ENCODE peak calls at places on chromosomes 3 and 15, in four cellular contexts. M is hepatocyte, T is IMR-90, R is Karpas-422. E is an unnamed sample.

GRCh38 chr15:92623435-92623834 is 32.1 kb downstream of the FAM174B start:
- DNase-seq in M (no peak), T (no peak), R (no peak), E (no peak)

GRCh38 chr3:9190276-9190675 is 59.2 kb downstream of the SRGAP3 start:
- DNase-seq in M (no peak), T (no peak), R (no peak), E (no peak)

GRCh38 chr3:11651900-11652299 is 8.2 kb upstream of the VGLL4 start:
- DNase-seq in M (peak; percentile 36), T (peak; percentile 63), R (peak; percentile 82), E (peak; percentile 39)

GRCh38 chr3:127172211-127172610 is 20.7 kb upstream of the PRR23E start:
- DNase-seq in M (no peak), T (no peak), R (no peak), E (no peak)

GRCh38 chr3:159852821-159853505 is 135.7 kb upstream of the IL12A start:
- DNase-seq in M (peak; percentile 45), T (peak; percentile 56), R (peak; percentile 10), E (peak; percentile 55)

GRCh38 chr3:46228259-46229222 is 13.7 kb upstream of the CCR3 start:
- DNase-seq in M (peak; percentile 49), T (peak; percentile 44), R (no peak), E (no peak)

GRCh38 chr3:102112706-102113230 is 263.5 kb downstream of the NFKBIZ start:
- DNase-seq in M (no peak), T (no peak), R (no peak), E (no peak)

GRCh38 chr3:127275287-127275781 is 12.5 kb downstream of the PRR20G start:
- DNase-seq in M (no peak), T (no peak), R (no peak), E (no peak)

GRCh38 chr3:120418866-120419490 is 31.8 kb downstream of the FSTL1 start:
- DNase-seq in M (peak; percentile 77), T (no peak), R (peak; percentile 80), E (peak; percentile 72)

GRCh38 chr3:53109822-53110771 is 20.1 kb downstream of the RFT1 start:
- DNase-seq in M (peak; percentile 79), T (peak; percentile 74), R (peak; percentile 88), E (peak; percentile 95)

GRCh38 chr3:114539525-114539924 is 245.7 kb downstream of the TIGIT start:
- DNase-seq in M (no peak), T (no peak), R (no peak), E (no peak)

GRCh38 chr3:27632431-27633223 is 89.5 kb downstream of the EOMES start:
- DNase-seq in M (peak; percentile 53), T (peak; percentile 55), R (peak; percentile 58), E (peak; percentile 77)

GRCh38 chr3:112126501-112126900 is 6.5 kb downstream of the GCSAM start:
- DNase-seq in M (no peak), T (peak; percentile 21), R (peak; percentile 83), E (no peak)

GRCh38 chr3:173733029-173733652 is 335.6 kb downstream of the NLGN1 start:
- DNase-seq in M (peak; percentile 47), T (peak; percentile 64), R (peak; percentile 44), E (peak; percentile 52)

GRCh38 chr3:32540899-32541298 is 29.8 kb downstream of the DYNC1LI1 start:
- DNase-seq in M (no peak), T (no peak), R (no peak), E (no peak)

GRCh38 chr3:133448478-133449122 is 48.7 kb downstream of the BFSP2 start:
- DNase-seq in M (no peak), T (no peak), R (peak; percentile 98), E (peak; percentile 90)

GRCh38 chr15:84748274-84749110 is at the start of gene ZNF592:
- DNase-seq in M (peak; percentile 93), T (peak; percentile 70), R (peak; percentile 90), E (peak; percentile 80)

GRCh38 chr3:88057650-88058321 is 1.0 kb downstream of the CGGBP1 start:
- DNase-seq in M (peak; percentile 30), T (peak; percentile 20), R (no peak), E (peak; percentile 12)

GRCh38 chr3:11638669-11639402 is 4.9 kb downstream of the VGLL4 start:
- DNase-seq in M (no peak), T (no peak), R (no peak), E (no peak)

GRCh38 chr15:38002883-38003477 is 68.5 kb downstream of the TMCO5A start:
- DNase-seq in M (peak; percentile 70), T (peak; percentile 84), R (peak; percentile 88), E (peak; percentile 81)

GRCh38 chr3:63912768-63913588 is 795 bp upstream of the SCAANT1 start:
- DNase-seq in M (peak; percentile 84), T (peak; percentile 78), R (peak; percentile 68), E (no peak)

GRCh38 chr3:58628823-58629562 is 37.6 kb downstream of the FAM3D start:
- DNase-seq in M (peak; percentile 83), T (peak; percentile 97), R (no peak), E (no peak)

GRCh38 chr15:34119291-34119690 is 17.4 kb downstream of the PGBD4 start:
- DNase-seq in M (peak; percentile 11), T (no peak), R (no peak), E (no peak)

GRCh38 chr3:1228289-1228688 is 135.5 kb downstream of the CNTN6 start:
- DNase-seq in M (no peak), T (no peak), R (no peak), E (no peak)

GRCh38 chr15:29612096-29612495 is 210.2 kb downstream of the TJP1 start:
- DNase-seq in M (peak; percentile 30), T (peak; percentile 76), R (no peak), E (no peak)

GRCh38 chr15:54374184-54374947 is 396.1 kb downstream of the UNC13C start:
- DNase-seq in M (no peak), T (no peak), R (no peak), E (no peak)

GRCh38 chr3:41304603-41305002 is 105.3 kb downstream of the CTNNB1 start:
- DNase-seq in M (peak; percentile 18), T (peak; percentile 15), R (no peak), E (no peak)

GRCh38 chr15:57861039-57861638 is 154.6 kb downstream of the POLR2M start:
- DNase-seq in M (peak; percentile 73), T (peak; percentile 66), R (peak; percentile 83), E (peak; percentile 75)

GRCh38 chr3:151316267-151316991 is at the start of gene GPR87:
- DNase-seq in M (peak; percentile 59), T (peak; percentile 49), R (no peak), E (no peak)

GRCh38 chr15:91223902-91224301 is 123.8 kb downstream of the SV2B start:
- DNase-seq in M (no peak), T (no peak), R (no peak), E (no peak)

GRCh38 chr3:94069242-94069813 is 6.5 kb downstream of the NSUN3 start:
- DNase-seq in M (no peak), T (peak; percentile 39), R (peak; percentile 74), E (peak; percentile 32)

GRCh38 chr3:134037168-134037567 is 7.4 kb upstream of the SLCO2A1 start:
- DNase-seq in M (no peak), T (no peak), R (no peak), E (no peak)

GRCh38 chr15:55515991-55516776 is 8.2 kb upstream of the DNAAF4 start:
- DNase-seq in M (no peak), T (no peak), R (no peak), E (no peak)

GRCh38 chr15:55513125-55513524 is 5.1 kb upstream of the DNAAF4 start:
- DNase-seq in M (no peak), T (no peak), R (no peak), E (no peak)

GRCh38 chr15:55518009-55518408 is 10.0 kb upstream of the DNAAF4 start:
- DNase-seq in M (no peak), T (no peak), R (no peak), E (no peak)

GRCh38 chr15:55518641-55519040 is 10.6 kb upstream of the DNAAF4 start:
- DNase-seq in M (no peak), T (no peak), R (no peak), E (no peak)

GRCh38 chr15:55514414-55514850 is 6.4 kb upstream of the DNAAF4 start:
- DNase-seq in M (no peak), T (no peak), R (no peak), E (no peak)
- H2AFZ ChIP-seq in M (no peak overlapping the region), T (no peak overlapping the region), R (no peak overlapping the region), E (no peak overlapping the region)

DNA sequence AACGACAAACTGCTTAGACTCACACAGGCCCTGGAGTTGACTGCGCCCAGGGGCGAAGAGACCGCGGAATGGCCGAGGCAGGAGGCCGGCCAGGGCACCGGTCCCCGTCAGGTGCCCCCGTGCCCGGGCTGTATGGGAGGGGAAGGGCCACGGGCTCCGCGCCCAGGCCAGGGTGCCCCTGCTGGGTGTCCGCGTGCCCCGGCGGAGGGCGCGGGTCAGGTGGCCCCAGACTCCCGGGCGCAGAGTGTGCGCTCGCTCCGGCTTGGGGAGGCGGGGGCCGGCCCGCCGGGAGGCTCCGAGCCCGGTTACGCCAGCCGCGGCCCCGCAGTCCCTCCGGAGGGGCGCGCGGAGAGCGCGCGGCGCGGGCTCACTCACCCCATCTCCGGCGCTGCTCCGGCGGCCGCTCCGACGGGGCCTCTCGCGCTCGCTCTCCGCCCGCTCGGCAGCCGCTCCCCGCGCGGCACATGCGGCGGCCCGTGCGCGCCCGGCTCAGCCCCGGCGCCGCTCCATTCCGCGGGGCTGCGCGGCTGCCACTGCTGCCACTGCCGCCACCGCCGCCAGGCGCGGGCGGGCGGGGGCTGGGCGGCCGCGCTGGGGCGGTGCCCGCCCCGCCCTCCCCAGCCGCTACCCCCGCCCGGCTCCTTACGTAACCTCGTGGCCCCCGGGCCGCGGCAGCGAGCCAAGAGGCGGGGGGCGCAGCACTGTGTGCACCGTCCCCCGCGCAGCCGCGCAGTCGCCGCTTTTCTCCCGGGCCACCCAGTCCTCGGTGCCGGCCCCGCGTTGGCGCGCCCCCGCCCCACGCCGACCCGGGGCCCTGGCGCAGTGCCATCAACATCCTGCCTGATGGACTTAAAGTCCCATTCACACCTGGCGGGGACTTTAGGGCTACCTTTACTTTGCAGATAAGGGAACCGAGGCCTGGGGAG is at the start of gene HOMER2:
- DNase-seq in M (peak; percentile 51), T (no peak), R (no peak), E (peak; percentile 11)
- H2AFZ ChIP-seq in M (no peak within 1 kb of the TSS), T (peak within 1 kb of the TSS; percentile 82), R (no peak within 1 kb of the TSS), E (peak within 1 kb of the TSS; percentile 51)

DNA sequence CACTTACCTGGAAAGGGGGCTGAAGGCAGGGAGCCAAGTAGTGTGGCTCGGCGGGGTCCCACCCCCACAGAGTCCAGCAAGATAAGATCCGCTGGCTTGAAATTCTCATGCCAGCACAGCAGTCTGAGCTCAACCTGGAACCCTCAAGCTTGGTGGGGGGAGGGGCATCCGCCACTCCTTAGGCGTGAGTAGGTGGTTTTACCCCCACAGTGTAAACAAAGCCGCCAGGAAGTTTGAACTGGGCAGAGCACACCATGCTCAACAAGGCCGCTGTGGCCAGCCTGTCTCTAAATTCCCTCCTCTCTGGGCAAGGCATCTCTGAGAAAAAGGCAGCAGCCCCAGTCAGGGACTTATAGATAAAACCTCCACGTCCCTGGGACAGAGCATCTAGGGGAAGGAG is 156.3 kb downstream of the KBTBD8 start:
- DNase-seq in M (peak; percentile 16), T (no peak), R (no peak), E (no peak)
- H2AFZ ChIP-seq in M (no peak overlapping the region), T (no peak overlapping the region), R (no peak overlapping the region), E (no peak overlapping the region)

DNA sequence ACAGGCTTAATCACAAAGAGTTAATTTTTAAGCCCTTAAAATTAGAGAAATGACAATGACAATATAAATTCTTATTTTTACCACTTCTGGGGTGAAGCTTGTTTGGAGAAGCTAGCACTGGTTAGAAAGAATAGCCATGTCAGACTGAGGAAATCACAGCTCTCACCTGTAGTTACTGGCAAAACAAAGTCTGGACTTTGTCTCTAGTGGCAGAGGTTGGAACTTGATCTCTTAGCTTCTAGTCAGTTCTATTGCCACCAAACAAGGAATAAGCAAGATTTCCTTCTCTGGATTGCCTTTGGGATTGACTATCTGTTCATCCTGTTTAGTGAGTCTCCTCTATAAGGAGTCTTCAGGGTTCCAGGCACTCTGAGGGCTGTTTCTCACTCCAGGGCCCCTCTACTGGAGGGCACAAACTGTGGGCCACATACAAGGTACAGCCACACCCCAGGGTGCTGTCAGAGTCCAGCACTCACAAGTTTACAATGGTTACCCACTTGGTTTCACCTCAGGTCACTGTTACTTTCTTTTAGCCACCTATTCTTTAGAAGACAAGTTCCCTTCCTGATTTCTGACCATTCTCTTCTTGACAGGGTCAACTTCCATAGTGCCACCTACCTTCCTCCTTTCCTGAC is 426.6 kb upstream of the THBS1 start:
- DNase-seq in M (peak; percentile 45), T (no peak), R (no peak), E (no peak)
- H2AFZ ChIP-seq in M (no peak overlapping the region), T (peak overlapping the region; percentile 73), R (no peak overlapping the region), E (no peak overlapping the region)

E was measured in MM.1S.